ENCODE peak calls at places on chromosomes 4 and X, in six cellular contexts. A, H, G, K, U and Z are unnamed samples. For H3K4me1, the result is how much of the 10 kb centered on the place peaks cover.

GRCh38 chrX:12378706-12379105 is 240.4 kb downstream of the FRMPD4 start:
- DNase-seq in A (no peak), H (no peak), G (no peak), K (no peak), U (no peak), Z (no peak)

GRCh38 chrX:102833136-102833535 is 103.9 kb upstream of the RAB40AL start:
- DNase-seq in A (no peak), H (no peak), G (no peak), K (no peak), U (no peak), Z (peak)

GRCh38 chr4:5292091-5292490 is 240.8 kb downstream of the STK32B start:
- DNase-seq in A (no peak), H (no peak), G (no peak), K (no peak), U (no peak), Z (no peak)

GRCh38 chr4:154566639-154567204 is 3.9 kb downstream of the FGB start:
- DNase-seq in A (no peak), H (no peak), G (no peak), K (no peak), U (no peak), Z (no peak)

GRCh38 chrX:45447995-45448394 is 247.3 kb upstream of the DIPK2B start:
- DNase-seq in A (no peak), H (no peak), G (no peak), K (no peak), U (no peak), Z (no peak)

GRCh38 chrX:32896132-32896531 is 315.2 kb downstream of the DMD start:
- DNase-seq in A (no peak), H (no peak), G (no peak), K (no peak), U (no peak), Z (no peak)

GRCh38 chr4:153159016-153159415 is 45.2 kb upstream of the TRIM2 start:
- DNase-seq in A (no peak), H (no peak), G (no peak), K (no peak), U (no peak), Z (no peak)

GRCh38 chr4:71251266-71251665 is 87.6 kb upstream of the SLC4A4 start:
- DNase-seq in A (no peak), H (no peak), G (no peak), K (no peak), U (no peak), Z (no peak)

GRCh38 chr4:164312671-164313070 is 441.3 kb upstream of the SMIM31 start:
- DNase-seq in A (no peak), H (no peak), G (no peak), K (no peak), U (no peak), Z (peak)

GRCh38 chrX:10327651-10328050 is 170.9 kb downstream of the CLCN4 start:
- DNase-seq in A (no peak), H (no peak), G (no peak), K (no peak), U (no peak), Z (peak)

GRCh38 chrX:135536883-135537282 is 16.4 kb downstream of the INTS6L start:
- DNase-seq in A (no peak), H (no peak), G (no peak), K (no peak), U (no peak), Z (no peak)

GRCh38 chr4:187663076-187663475 is 332.5 kb upstream of the ZFP42 start:
- DNase-seq in A (no peak), H (no peak), G (no peak), K (no peak), U (no peak), Z (no peak)

GRCh38 chr4:26474551-26474950 is 15.7 kb downstream of the CCKAR start:
- DNase-seq in A (no peak), H (no peak), G (no peak), K (no peak), U (no peak), Z (no peak)

GRCh38 chrX:124217289-124218251 is 114.9 kb upstream of the TEX13D start:
- DNase-seq in A (no peak), H (no peak), G (no peak), K (no peak), U (peak), Z (peak)

GRCh38 chr4:139655116-139655515 is 10.5 kb upstream of the MGST2 start:
- DNase-seq in A (no peak), H (no peak), G (no peak), K (peak), U (no peak), Z (no peak)

GRCh38 chrX:102975016-102975415 is 37.9 kb downstream of the RAB40AL start:
- DNase-seq in A (no peak), H (no peak), G (no peak), K (no peak), U (no peak), Z (no peak)

GRCh38 chr4:158722291-158722916 is 792 bp downstream of the PPID start:
- DNase-seq in A (no peak), H (no peak), G (peak), K (peak), U (no peak), Z (peak)

GRCh38 chrX:1618689-1619088 is 3.8 kb downstream of the ASMT start:
- DNase-seq in A (no peak), H (no peak), G (no peak), K (no peak), U (no peak), Z (peak)

GRCh38 chr4:153374471-153374870 is 30.0 kb downstream of the MND1 start:
- DNase-seq in A (no peak), H (no peak), G (no peak), K (no peak), U (no peak), Z (no peak)

GRCh38 chr4:119744580-119744979 is 116.0 kb upstream of the PDE5A start:
- DNase-seq in A (no peak), H (no peak), G (no peak), K (no peak), U (no peak), Z (no peak)

GRCh38 chr4:78645853-78646757 is 94.5 kb downstream of the ANXA3 start:
- DNase-seq in A (no peak), H (peak), G (no peak), K (peak), U (no peak), Z (no peak)

GRCh38 chr4:87227704-87228560 is 7.5 kb upstream of the KLHL8 start:
- DNase-seq in A (no peak), H (no peak), G (no peak), K (no peak), U (no peak), Z (no peak)

GRCh38 chr4:87228561-87228860 is 8.1 kb upstream of the KLHL8 start:
- DNase-seq in A (no peak), H (no peak), G (no peak), K (no peak), U (no peak), Z (no peak)

GRCh38 chr4:87219648-87220093 is 747 bp downstream of the KLHL8 start:
- DNase-seq in A (peak), H (no peak), G (no peak), K (no peak), U (peak), Z (peak)

GRCh38 chr4:87220094-87220831 is at the start of gene KLHL8:
- DNase-seq in A (peak), H (peak), G (peak), K (peak), U (peak), Z (peak)

GRCh38 chr4:87224036-87224923 is 3.9 kb upstream of the KLHL8 start:
- DNase-seq in A (no peak), H (no peak), G (no peak), K (no peak), U (no peak), Z (no peak)
- TF ChIP-seq POLR2AphosphoS5 in A (no peak), H (no peak), G (no peak), K (no peak), U (no peak), Z (no peak)

GRCh38 chrX:119030990-119031389 is 41.8 kb upstream of the CT47C1 start:
- DNase-seq in A (no peak), H (no peak), G (no peak), K (peak), U (no peak), Z (no peak)
- H3K4me1 ChIP-seq in A (under half), H (under half), G (under half), K (under half), U (under half), Z (under half)

GRCh38 chr4:127632420-127633403 is at the start of gene INTU:
- DNase-seq in A (no peak), H (peak), G (no peak), K (peak), U (peak), Z (peak)
- TF ChIP-seq POLR2AphosphoS5 in A (peak), H (peak), G (no peak), K (peak), U (peak), Z (peak)

GRCh38 chr4:87853891-87854290 is 21.1 kb downstream of the MEPE start:
- DNase-seq in A (no peak), H (no peak), G (no peak), K (no peak), U (no peak), Z (no peak)

GRCh38 chr4:87851332-87851731 is 18.6 kb downstream of the MEPE start:
- DNase-seq in A (no peak), H (no peak), G (no peak), K (no peak), U (no peak), Z (no peak)

GRCh38 chr4:87855540-87855939 is 22.8 kb downstream of the MEPE start:
- DNase-seq in A (peak), H (no peak), G (no peak), K (no peak), U (no peak), Z (no peak)

GRCh38 chr4:87851955-87852354 is 19.2 kb downstream of the MEPE start:
- DNase-seq in A (no peak), H (no peak), G (no peak), K (no peak), U (no peak), Z (no peak)

DNA sequence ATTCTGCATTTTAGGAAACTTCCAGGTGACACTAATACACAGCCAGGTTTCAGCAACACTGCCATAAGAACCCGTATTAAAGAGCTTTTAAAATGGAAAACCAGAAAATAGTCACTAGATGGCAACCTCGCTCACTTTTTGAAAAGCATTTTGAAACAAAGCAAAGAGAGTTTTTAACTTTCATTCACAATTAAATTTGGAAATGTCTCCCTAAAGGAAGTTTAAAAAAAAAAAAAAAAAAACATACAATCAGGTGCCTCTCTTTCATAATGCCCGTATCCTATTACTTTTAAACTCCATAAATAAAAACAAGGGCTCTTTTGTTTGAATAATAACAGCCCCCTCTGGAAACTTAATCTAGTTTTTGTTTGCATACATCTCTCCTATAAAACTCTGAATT is 20.3 kb downstream of the MEPE start:
- DNase-seq in A (no peak), H (no peak), G (no peak), K (peak), U (no peak), Z (peak)
- H3K4me1 ChIP-seq in A (under half), H (under half), G (under half), K (under half), U (under half), Z (under half)

GRCh38 chr4:74755486-74755885 is 38.8 kb downstream of the BTC start:
- DNase-seq in A (peak), H (no peak), G (no peak), K (no peak), U (no peak), Z (no peak)

GRCh38 chr4:74754218-74754617 is 40.1 kb downstream of the BTC start:
- DNase-seq in A (no peak), H (no peak), G (no peak), K (no peak), U (no peak), Z (no peak)

GRCh38 chr4:74751247-74751646 is 43.1 kb downstream of the BTC start:
- DNase-seq in A (no peak), H (no peak), G (no peak), K (no peak), U (no peak), Z (no peak)

GRCh38 chr4:74752798-74753197 is 41.5 kb downstream of the BTC start:
- DNase-seq in A (no peak), H (no peak), G (no peak), K (no peak), U (no peak), Z (no peak)

GRCh38 chr4:74751856-74752255 is 42.5 kb downstream of the BTC start:
- DNase-seq in A (no peak), H (no peak), G (no peak), K (no peak), U (no peak), Z (no peak)
- TF ChIP-seq POLR2AphosphoS5 in A (no peak), H (no peak), G (no peak), K (no peak), U (no peak), Z (no peak)